ENCODE peak calls at places on chromosomes 4 and X, in eight cellular contexts. L is adrenal gland; T is foreskin fibroblast; N is GM12865; C is progenitor cell of endocrine pancreas; F is fibroblast of pulmonary artery; R is activated gamma-delta T cell treated with anti-CD3 and anti-CD28 coated beads, Interleukin-2, amount 50 U/mL, for 16 hours; U is activated CD8-positive, alpha-beta memory T cell treated with anti-CD3 and anti-CD28 coated beads for 48 hours. Y is an unnamed sample.

GRCh38 chr4:105116616-105117319 is 29.9 kb upstream of the TET2 start:
- DNase-seq in L (no peak), U (no peak), C (no peak), N (no peak), R (no peak), F (no peak), T (no peak), Y (no peak)

GRCh38 chr4:139808381-139809206 is 143.0 kb downstream of the MGST2 start:
- DNase-seq in T (no peak), R (no peak), N (no peak), U (no peak), F (peak), L (no peak), C (no peak), Y (no peak)

GRCh38 chrX:10922158-10922557 is 189.0 kb upstream of the HCCS start:
- DNase-seq in N (no peak), T (peak), F (peak), C (no peak), U (no peak), L (no peak), R (no peak), Y (no peak)

GRCh38 chr4:131370846-131371245 is 1778.2 kb upstream of the PCDH10 start:
- DNase-seq in N (no peak), U (no peak), R (no peak), F (no peak), L (no peak), T (no peak), C (no peak), Y (no peak)

GRCh38 chr4:13829457-13829856 is 201.9 kb upstream of the BOD1L1 start:
- DNase-seq in N (no peak), L (no peak), C (no peak), T (peak), F (no peak), R (no peak), U (no peak), Y (no peak)

GRCh38 chrX:131068945-131069719 is 11.0 kb downstream of the ARHGAP36 start:
- DNase-seq in U (no peak), N (peak), L (no peak), F (peak), C (peak), T (no peak), R (no peak), Y (peak)

GRCh38 chr4:26194764-26195163 is 126.0 kb upstream of the RBPJ start:
- DNase-seq in C (no peak), N (peak), L (no peak), R (no peak), U (no peak), F (no peak), T (no peak), Y (no peak)

GRCh38 chr4:114562176-114562904 is 36.3 kb upstream of the UGT8 start:
- DNase-seq in U (no peak), C (no peak), N (no peak), R (no peak), L (no peak), T (no peak), F (no peak), Y (no peak)

GRCh38 chr4:184267673-184268573 is 50.2 kb upstream of the ENPP6 start:
- DNase-seq in U (no peak), R (peak), C (no peak), T (peak), N (peak), L (peak), F (peak), Y (no peak)

GRCh38 chr4:40232610-40233009 is 35.8 kb downstream of the RHOH start:
- DNase-seq in N (peak), U (no peak), R (no peak), T (no peak), L (no peak), F (no peak), C (no peak), Y (no peak)

GRCh38 chrX:30364229-30364628 is 55.0 kb upstream of the NR0B1 start:
- DNase-seq in L (no peak), R (no peak), C (no peak), T (no peak), N (no peak), F (no peak), U (no peak), Y (no peak)

GRCh38 chr4:6005175-6005574 is 13.1 kb downstream of the C4orf50 start:
- DNase-seq in R (no peak), N (no peak), L (no peak), U (no peak), T (no peak), C (no peak), F (no peak), Y (no peak)

GRCh38 chrX:68822641-68823410 is 6.0 kb upstream of the EFNB1 start:
- DNase-seq in U (no peak), C (no peak), L (peak), N (peak), F (peak), T (peak), R (no peak), Y (peak)

GRCh38 chrX:5458300-5458699 is 770.4 kb downstream of the NLGN4X start:
- DNase-seq in T (no peak), F (no peak), N (peak), C (no peak), L (no peak), R (no peak), U (no peak), Y (peak)

GRCh38 chrX:150361777-150362351 is 1.3 kb upstream of the MAMLD1 start:
- DNase-seq in C (no peak), N (no peak), F (peak), T (no peak), U (no peak), L (peak), R (no peak), Y (peak)

GRCh38 chr4:159608434-159608833 is 505.6 kb downstream of the RAPGEF2 start:
- DNase-seq in L (no peak), T (no peak), U (no peak), N (no peak), R (no peak), C (no peak), F (no peak), Y (no peak)

GRCh38 chr4:24849662-24850280 is 54.4 kb downstream of the SOD3 start:
- DNase-seq in U (no peak), L (no peak), N (no peak), C (no peak), F (no peak), R (no peak), T (no peak), Y (no peak)

GRCh38 chr4:6905501-6905900 is 4.1 kb upstream of the TBC1D14 start:
- DNase-seq in N (no peak), R (no peak), T (no peak), L (peak), F (no peak), U (no peak), C (no peak), Y (no peak)

GRCh38 chr4:156695163-156695562 is 276.4 kb downstream of the PDGFC start:
- DNase-seq in U (no peak), F (no peak), R (no peak), T (no peak), C (no peak), L (no peak), N (no peak), Y (no peak)

GRCh38 chr4:53432528-53433424 is 55.3 kb downstream of the FIP1L1 start:
- DNase-seq in R (no peak), L (no peak), U (no peak), C (no peak), F (no peak), N (peak), T (no peak), Y (no peak)